ENCODE peak calls at places on chromosome 14, in nine cellular contexts. Z is H9; W is CD8-positive, alpha-beta memory T cell; T is fibroblast of the conjunctiva; P is stimulated activated effector memory CD8-positive, alpha-beta T cell treated with anti-CD3 and anti-CD28 coated beads, Interleukin-12 subunit alpha, Interleukin-12 subunit beta, amount 100 ng/mL, for 72 hours; S is activated naive CD8-positive, alpha-beta T cell treated with anti-CD3 and anti-CD28 coated beads for 36 hours; U is HuH-7.5; I is NCI-H345; C is Kasumi-1. X is an unnamed sample.

GRCh38 chr14:92039073-92039719 is 663 bp downstream of the TRIP11 start:
- DNase-seq in Z (peak; percentile 95), W (no peak), T (peak; percentile 24), P (no peak), S (peak; percentile 9), U (peak; percentile 38), I (peak; percentile 34), C (peak; percentile 51), X (peak; percentile 53)

GRCh38 chr14:73753887-73754880 is 40.0 kb upstream of the PNMA1 start:
- DNase-seq in Z (peak; percentile 23), W (no peak), T (no peak), P (peak; percentile 84), S (peak; percentile 71), U (no peak), I (no peak), C (peak; percentile 85), X (peak; percentile 51)

GRCh38 chr14:80464531-80465149 is 253.3 kb upstream of the DIO2 start:
- DNase-seq in Z (peak; percentile 58), W (no peak), T (no peak), P (no peak), S (no peak), U (no peak), I (no peak), C (no peak), X (no peak)

GRCh38 chr14:102693006-102693755 is 84.1 kb upstream of the TRAF3 start:
- DNase-seq in Z (no peak), W (no peak), T (no peak), P (no peak), S (no peak), U (no peak), I (peak; percentile 60), C (no peak), X (no peak)

GRCh38 chr14:78302841-78303240 is 132.7 kb downstream of the NRXN3 start:
- DNase-seq in Z (no peak), W (no peak), T (no peak), P (no peak), S (no peak), U (no peak), I (no peak), C (no peak), X (no peak)

GRCh38 chr14:97177635-97178034 is 380.5 kb downstream of the VRK1 start:
- DNase-seq in Z (no peak), W (no peak), T (no peak), P (no peak), S (no peak), U (no peak), I (no peak), C (no peak), X (no peak)

GRCh38 chr14:91170504-91171121 is 56.7 kb downstream of the DGLUCY start:
- DNase-seq in Z (no peak), W (no peak), T (no peak), P (no peak), S (no peak), U (no peak), I (no peak), C (no peak), X (peak; percentile 18)

GRCh38 chr14:87810711-87811110 is 182.3 kb downstream of the GALC start:
- DNase-seq in Z (no peak), W (no peak), T (no peak), P (no peak), S (no peak), U (no peak), I (no peak), C (no peak), X (no peak)

GRCh38 chr14:33475623-33476022 is 475.3 kb downstream of the EGLN3 start:
- DNase-seq in Z (peak; percentile 86), W (no peak), T (no peak), P (no peak), S (peak; percentile 0), U (peak; percentile 2), I (peak; percentile 85), C (peak; percentile 36), X (peak; percentile 11)

GRCh38 chr14:59882957-59883356 is 12.4 kb upstream of the RTN1 start:
- DNase-seq in Z (no peak), W (no peak), T (no peak), P (no peak), S (no peak), U (no peak), I (no peak), C (peak; percentile 36), X (no peak)

X was measured in mucosa of gallbladder.